ENCODE peak calls at places on chromosomes 1 and 21, in five cellular contexts. R, X, L, G and U are unnamed samples.

GRCh38 chr1:169339773-169340172 is 27.8 kb downstream of the NME7 start:
- DNase-seq in R (no peak), L (no peak), G (no peak), X (no peak), U (no peak)

GRCh38 chr1:12525311-12526181 is 92.5 kb downstream of the DHRS3 start:
- DNase-seq in L (no peak), R (no peak), G (no peak), X (no peak), U (no peak)

GRCh38 chr21:25953196-25953595 is 217.4 kb downstream of the APP start:
- DNase-seq in G (no peak), L (no peak), R (no peak), X (no peak), U (no peak)

GRCh38 chr1:8439015-8439702 is 121.2 kb downstream of the SLC45A1 start:
- DNase-seq in L (no peak), G (no peak), X (peak; percentile 79), R (no peak), U (peak; percentile 68)

GRCh38 chr21:46122241-46122671 is 24.3 kb downstream of the COL6A2 start:
- DNase-seq in G (no peak), X (no peak), L (no peak), R (no peak), U (no peak)

GRCh38 chr1:4394366-4394765 is 260.0 kb upstream of the AJAP1 start:
- DNase-seq in G (no peak), X (no peak), R (no peak), L (no peak), U (no peak)

GRCh38 chr1:205440476-205441317 is 15.1 kb downstream of the BLACAT1 start:
- DNase-seq in X (no peak), G (peak; percentile 62), R (no peak), L (peak; percentile 60), U (peak; percentile 60)

GRCh38 chr1:74729741-74730478 is 2.9 kb downstream of the CRYZ start:
- DNase-seq in L (no peak), R (peak; percentile 40), G (no peak), X (peak; percentile 13), U (no peak)

GRCh38 chr21:45428534-45428933 is 23.6 kb downstream of the COL18A1 start:
- DNase-seq in X (no peak), L (no peak), R (no peak), G (no peak), U (no peak)

GRCh38 chr1:92504751-92505692 is 18.3 kb upstream of the GFI1 start:
- DNase-seq in X (no peak), R (no peak), G (no peak), L (no peak), U (no peak)